ENCODE peak calls at places on chromosomes 7 and 10, in four cellular contexts. D is GM03348, E is T follicular helper cell, C is PC-3. Y is an unnamed sample.

GRCh38 chr10:36342781-36343180 is 700.7 kb upstream of the FZD8 start:
- DNase-seq in D (no peak), C (no peak), E (no peak), Y (no peak)

GRCh38 chr10:43461950-43462349 is 25.0 kb downstream of the ZNF487 start:
- DNase-seq in D (peak), C (peak), E (no peak), Y (peak)

GRCh38 chr10:113866551-113867394 is 12.3 kb downstream of the NHLRC2 start:
- DNase-seq in D (no peak), C (no peak), E (no peak), Y (no peak)

GRCh38 chr10:28698075-28698474 is 20.8 kb downstream of the BAMBI start:
- DNase-seq in C (no peak), E (no peak), D (no peak), Y (no peak)

GRCh38 chr10:986137-986825 is 2.0 kb upstream of the GTPBP4 start:
- DNase-seq in C (peak), E (no peak), D (peak), Y (no peak)

GRCh38 chr7:133618970-133619369 is 366.1 kb downstream of the EXOC4 start:
- DNase-seq in E (no peak), C (no peak), D (no peak), Y (no peak)

GRCh38 chr7:127751062-127751722 is 99.2 kb downstream of the SND1 start:
- DNase-seq in D (peak), C (no peak), E (no peak), Y (no peak)

GRCh38 chr10:101055416-101055815 is 6.4 kb upstream of the KAZALD1 start:
- DNase-seq in E (no peak), C (no peak), D (no peak), Y (no peak)

GRCh38 chr10:78567680-78568453 is 500.9 kb upstream of the ZMIZ1 start:
- DNase-seq in E (no peak), D (no peak), C (peak), Y (no peak)

GRCh38 chr10:47175181-47176080 is 124.6 kb upstream of the GDF10 start:
- DNase-seq in C (no peak), D (no peak), E (no peak), Y (no peak)

GRCh38 chr7:121530251-121531174 is 134.4 kb upstream of the FAM3C start:
- DNase-seq in C (peak), E (no peak), D (peak), Y (no peak)

GRCh38 chr7:127347567-127348246 is 44.8 kb downstream of the ZNF800 start:
- DNase-seq in D (peak), E (peak), C (peak), Y (peak)

Y was measured in globus pallidus.